ENCODE peak calls at places on chromosomes 3 and 15, in six cellular contexts. Y, W, S, I, J and N are unnamed samples.

GRCh38 chr3:32819086-32819450 is 1.3 kb downstream of the TRIM71 start:
- DNase-seq in S (no peak), Y (no peak), W (no peak), I (no peak), J (no peak), N (no peak)

GRCh38 chr3:24199775-24200247 is 254.7 kb downstream of the NR1D2 start:
- DNase-seq in I (no peak), J (peak), S (no peak), Y (no peak), W (no peak), N (peak)

GRCh38 chr3:134066539-134067310 is 37.0 kb upstream of the SLCO2A1 start:
- DNase-seq in I (no peak), J (no peak), S (no peak), Y (no peak), W (no peak), N (no peak)

GRCh38 chr15:48084759-48085420 is 35.9 kb upstream of the SLC24A5 start:
- DNase-seq in S (peak), Y (no peak), I (no peak), J (peak), W (no peak), N (peak)

GRCh38 chr3:187802203-187802927 is 57.1 kb upstream of the BCL6 start:
- DNase-seq in S (no peak), J (no peak), I (no peak), W (no peak), Y (no peak), N (no peak)

GRCh38 chr3:136632625-136633081 is 119.5 kb downstream of the STAG1 start:
- DNase-seq in Y (no peak), S (no peak), I (no peak), W (no peak), J (peak), N (peak)

GRCh38 chr3:170410428-170411029 is 8.1 kb upstream of the CLDN11 start:
- DNase-seq in W (no peak), S (no peak), J (peak), I (no peak), Y (no peak), N (peak)

GRCh38 chr3:170494766-170495165 is 76.1 kb downstream of the CLDN11 start:
- DNase-seq in W (no peak), Y (no peak), I (no peak), J (no peak), S (no peak), N (no peak)

GRCh38 chr15:48265145-48265544 is 59.0 kb downstream of the SLC12A1 start:
- DNase-seq in Y (no peak), I (no peak), J (no peak), S (no peak), W (no peak), N (no peak)

GRCh38 chr3:13547591-13548371 is 1.1 kb upstream of the FBLN2 start:
- DNase-seq in S (peak), J (no peak), W (no peak), I (no peak), Y (no peak), N (no peak)

GRCh38 chr3:47017504-47018268 is 38.2 kb downstream of the NBEAL2 start:
- DNase-seq in I (no peak), Y (no peak), J (peak), S (no peak), W (no peak), N (peak)

GRCh38 chr15:56240390-56240789 is 3.3 kb downstream of the RFX7 start:
- DNase-seq in W (no peak), S (no peak), Y (no peak), I (no peak), J (no peak), N (no peak)

GRCh38 chr15:40469776-40470390 is 901 bp upstream of the CHST14 start:
- DNase-seq in J (peak), W (no peak), S (peak), Y (no peak), I (no peak), N (peak)

GRCh38 chr3:31166249-31166885 is 271.9 kb upstream of the GADL1 start:
- DNase-seq in S (no peak), Y (no peak), I (no peak), W (no peak), J (peak), N (peak)

GRCh38 chr15:85443593-85444328 is 63.4 kb downstream of the AKAP13 start:
- DNase-seq in I (no peak), J (peak), W (no peak), S (no peak), Y (no peak), N (peak)

GRCh38 chr3:43644443-43644842 is 22.6 kb upstream of the ANO10 start:
- DNase-seq in Y (no peak), J (no peak), S (no peak), I (no peak), W (no peak), N (no peak)

GRCh38 chr3:27641271-27641670 is 80.9 kb downstream of the EOMES start:
- DNase-seq in J (no peak), S (no peak), Y (no peak), I (no peak), W (no peak), N (no peak)

GRCh38 chr15:92277776-92278175 is 115.9 kb upstream of the ST8SIA2 start:
- DNase-seq in W (no peak), I (no peak), Y (no peak), S (peak), J (peak), N (peak)